ENCODE peak calls at places on chromosomes 7 and 10, in four cellular contexts. One of them, this sample, is unnamed.

GRCh38 chr10:100184426-100185219 is 1.2 kb downstream of the ERLIN1 start:
- DNase-seq in mesenchymal stem cell: peak
- DNase-seq in Right ventricle myocardium superior: no peak
- DNase-seq in HFFc6: peak
- DNase-seq in this sample: no peak

GRCh38 chr10:79947083-79947415 is 1.9 kb downstream of the SFTPD start:
- DNase-seq in mesenchymal stem cell: no peak
- DNase-seq in Right ventricle myocardium superior: no peak
- DNase-seq in HFFc6: no peak
- DNase-seq in this sample: peak

GRCh38 chr7:147182859-147183258 is 1066.3 kb downstream of the CNTNAP2 start:
- DNase-seq in mesenchymal stem cell: no peak
- DNase-seq in Right ventricle myocardium superior: no peak
- DNase-seq in HFFc6: no peak
- DNase-seq in this sample: no peak

GRCh38 chr7:155343661-155344121 is 46.0 kb downstream of the INSIG1 start:
- DNase-seq in mesenchymal stem cell: no peak
- DNase-seq in Right ventricle myocardium superior: no peak
- DNase-seq in HFFc6: no peak
- DNase-seq in this sample: no peak

GRCh38 chr10:69974551-69975155 is 78.0 kb upstream of the MACROH2A2 start:
- DNase-seq in mesenchymal stem cell: no peak
- DNase-seq in Right ventricle myocardium superior: no peak
- DNase-seq in HFFc6: peak
- DNase-seq in this sample: no peak

GRCh38 chr7:26267631-26268166 is 24.0 kb upstream of the SNX10 start:
- DNase-seq in mesenchymal stem cell: no peak
- DNase-seq in Right ventricle myocardium superior: no peak
- DNase-seq in HFFc6: no peak
- DNase-seq in this sample: no peak

GRCh38 chr7:102305414-102306268 is 19.0 kb downstream of the SH2B2 start:
- DNase-seq in mesenchymal stem cell: no peak
- DNase-seq in Right ventricle myocardium superior: no peak
- DNase-seq in HFFc6: no peak
- DNase-seq in this sample: no peak

GRCh38 chr10:131071721-131072120 is 239.8 kb downstream of the TCERG1L start:
- DNase-seq in mesenchymal stem cell: no peak
- DNase-seq in Right ventricle myocardium superior: no peak
- DNase-seq in HFFc6: no peak
- DNase-seq in this sample: no peak

GRCh38 chr7:73342645-73343044 is 14.7 kb downstream of the FKBP6 start:
- DNase-seq in mesenchymal stem cell: peak
- DNase-seq in Right ventricle myocardium superior: no peak
- DNase-seq in HFFc6: peak
- DNase-seq in this sample: no peak

GRCh38 chr10:123284022-123284421 is 129.8 kb downstream of the BUB3 start:
- DNase-seq in mesenchymal stem cell: no peak
- DNase-seq in Right ventricle myocardium superior: no peak
- DNase-seq in HFFc6: no peak
- DNase-seq in this sample: no peak

GRCh38 chr10:5551531-5552375 is 27.0 kb downstream of the CALML3 start:
- DNase-seq in mesenchymal stem cell: peak
- DNase-seq in Right ventricle myocardium superior: peak
- DNase-seq in HFFc6: no peak
- DNase-seq in this sample: peak

GRCh38 chr7:51430480-51431086 is 114.0 kb upstream of the COBL start:
- DNase-seq in mesenchymal stem cell: peak
- DNase-seq in Right ventricle myocardium superior: no peak
- DNase-seq in HFFc6: peak
- DNase-seq in this sample: no peak

This sample was measured in aorta.